ENCODE peak calls at places on chromosomes 5 and 9, in five cellular contexts. L is EL; G is stimulated activated CD8-positive, alpha-beta memory T cell treated with anti-CD3 and anti-CD28 coated beads, Interleukin-12 subunit alpha, Interleukin-12 subunit beta, amount 100 ng/mL, for 4 hours; V is fibroblast of mammary gland; U is IMR-90. D is an unnamed sample.

GRCh38 chr5:117623042-117623815 is 1048.6 kb upstream of the SEMA6A start:
- DNase-seq in G (no peak), V (no peak), L (no peak), U (peak), D (peak)

GRCh38 chr9:75891277-75892167 is 1.0 kb downstream of the PCSK5 start:
- DNase-seq in U (peak), V (peak), L (no peak), G (no peak), D (no peak)

GRCh38 chr5:168651654-168652053 is 72.5 kb upstream of the PANK3 start:
- DNase-seq in G (no peak), V (peak), U (peak), L (peak), D (peak)

GRCh38 chr5:74422671-74423070 is 217.9 kb downstream of the ENC1 start:
- DNase-seq in G (no peak), U (no peak), V (no peak), L (no peak), D (no peak)

GRCh38 chr9:110472111-110472510 is 107.4 kb downstream of the SVEP1 start:
- DNase-seq in G (no peak), V (no peak), U (no peak), L (no peak), D (no peak)

GRCh38 chr9:83041771-83042170 is 21.2 kb downstream of the RASEF start:
- DNase-seq in U (peak), L (peak), G (no peak), V (no peak), D (no peak)

GRCh38 chr9:29555452-29555851 is 1982.2 kb upstream of the C9orf72 start:
- DNase-seq in V (no peak), L (no peak), G (no peak), U (no peak), D (no peak)

GRCh38 chr5:141862936-141863543 is 15.2 kb downstream of the PCDH1 start:
- DNase-seq in V (no peak), G (no peak), L (no peak), U (no peak), D (no peak)

GRCh38 chr5:78888580-78889187 is 96.4 kb downstream of the ARSB start:
- DNase-seq in G (no peak), V (no peak), L (no peak), U (no peak), D (no peak)

GRCh38 chr9:134548618-134549017 is 93.0 kb upstream of the COL5A1 start:
- DNase-seq in U (no peak), V (no peak), L (no peak), G (no peak), D (no peak)

GRCh38 chr5:33937017-33937699 is 972 bp downstream of the RXFP3 start:
- DNase-seq in L (no peak), V (no peak), G (no peak), U (no peak), D (no peak)

GRCh38 chr5:91499943-91500531 is 116.9 kb upstream of the ARRDC3 start:
- DNase-seq in U (peak), L (peak), V (peak), G (no peak), D (peak)

GRCh38 chr9:12539602-12540001 is 153.6 kb upstream of the TYRP1 start:
- DNase-seq in L (no peak), G (no peak), V (no peak), U (no peak), D (no peak)

GRCh38 chr5:96293966-96294886 is 138.8 kb downstream of the PCSK1 start:
- DNase-seq in V (peak), U (peak), L (peak), G (no peak), D (no peak)

GRCh38 chr5:67221487-67222242 is 25.1 kb upstream of the CD180 start:
- DNase-seq in V (no peak), U (no peak), G (no peak), L (no peak), D (no peak)

GRCh38 chr5:168359820-168360460 is 68.5 kb downstream of the WWC1 start:
- DNase-seq in L (no peak), V (no peak), G (no peak), U (no peak), D (no peak)

GRCh38 chr5:91219803-91220371 is 163.2 kb downstream of the ARRDC3 start:
- DNase-seq in L (peak), V (peak), U (peak), G (no peak), D (peak)

GRCh38 chr5:80569086-80569960 is 757 bp downstream of the ANKRD34B start:
- DNase-seq in L (no peak), G (no peak), V (no peak), U (no peak), D (no peak)

GRCh38 chr9:128091144-128091543 is 23.1 kb downstream of the SLC25A25 start:
- DNase-seq in V (peak), U (peak), G (no peak), L (peak), D (peak)

GRCh38 chr9:36407122-36407723 is 7.2 kb upstream of the RNF38 start:
- DNase-seq in G (peak), U (peak), L (peak), V (peak), D (no peak)